ENCODE peak calls at places on chromosomes 7 and 10, in six cellular contexts. B is CD4-positive, alpha-beta memory T cell; O is heart left ventricle; L is heart right ventricle; F is cardiac muscle cell; V is hepatocyte. Q is an unnamed sample.

GRCh38 chr7:20409961-20410360 is 79.3 kb downstream of the ITGB8 start:
- DNase-seq in B (no peak), O (no peak), L (no peak), F (no peak), V (no peak), Q (no peak)

GRCh38 chr7:2251841-2252771 is 10.1 kb downstream of the NUDT1 start:
- DNase-seq in B (no peak), O (no peak), L (no peak), F (no peak), V (no peak), Q (no peak)

GRCh38 chr10:118783776-118784542 is 29.2 kb upstream of the CACUL1 start:
- DNase-seq in B (no peak), O (no peak), L (no peak), F (no peak), V (no peak), Q (no peak)

GRCh38 chr7:4830176-4830575 is 31.7 kb downstream of the PAPOLB start:
- DNase-seq in B (peak; percentile 34), O (peak; percentile 58), L (peak; percentile 64), F (peak; percentile 90), V (peak; percentile 87), Q (peak; percentile 69)

GRCh38 chr10:116984202-116984993 is 20.6 kb downstream of the SHTN1 start:
- DNase-seq in B (no peak), O (no peak), L (no peak), F (no peak), V (no peak), Q (no peak)

GRCh38 chr7:149633976-149634945 is 136.7 kb upstream of the ZNF746 start:
- DNase-seq in B (no peak), O (no peak), L (no peak), F (no peak), V (no peak), Q (no peak)

GRCh38 chr7:66076459-66077329 is 1.1 kb downstream of the ASL start:
- DNase-seq in B (no peak), O (no peak), L (no peak), F (no peak), V (peak; percentile 57), Q (no peak)

GRCh38 chr10:110212119-110213006 is 5.0 kb downstream of the MXI1 start:
- DNase-seq in B (peak; percentile 62), O (peak; percentile 40), L (no peak), F (no peak), V (peak; percentile 22), Q (peak; percentile 72)

GRCh38 chr10:74921744-74922143 is 95.3 kb downstream of the KAT6B start:
- DNase-seq in B (no peak), O (no peak), L (no peak), F (no peak), V (no peak), Q (no peak)

GRCh38 chr10:119595715-119596515 is 849 bp downstream of the TIAL1 start:
- DNase-seq in B (peak; percentile 39), O (peak; percentile 63), L (peak; percentile 43), F (peak; percentile 54), V (peak; percentile 69), Q (peak; percentile 43)

GRCh38 chr10:34638405-34639054 is 176.6 kb downstream of the PARD3 start:
- DNase-seq in B (peak; percentile 47), O (peak; percentile 81), L (peak; percentile 85), F (peak; percentile 71), V (peak; percentile 88), Q (peak; percentile 57)

GRCh38 chr7:36781011-36781738 is 56.9 kb upstream of the AOAH start:
- DNase-seq in B (peak; percentile 76), O (no peak), L (no peak), F (no peak), V (no peak), Q (peak; percentile 75)
- H3K4me1 ChIP-seq in B (peaks cover 95% of the 10 kb centered on the region), O (no peaks in the 10 kb centered on the region), L (no peaks in the 10 kb centered on the region), F (no peaks in the 10 kb centered on the region), V (no peaks in the 10 kb centered on the region), Q (peaks cover 72% of the 10 kb centered on the region)

DNA sequence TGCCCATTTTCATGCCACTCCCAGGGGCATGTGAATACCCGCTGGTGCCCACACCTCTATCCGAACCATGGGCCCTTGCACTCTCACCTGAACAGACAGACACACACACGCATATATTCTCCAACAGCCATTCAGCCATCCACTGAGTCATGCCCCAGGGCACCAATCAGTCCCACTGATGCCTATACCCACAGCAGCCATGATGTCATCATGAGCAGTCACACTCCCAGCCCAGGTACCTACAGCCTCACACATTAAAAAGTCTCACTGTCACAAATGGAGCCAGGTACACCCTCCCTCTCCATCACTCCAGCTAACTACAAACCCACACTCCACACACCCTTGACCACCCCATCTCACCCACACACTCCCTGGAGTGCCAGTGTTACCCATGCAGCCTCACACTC is 12.2 kb downstream of the VSIR start:
- DNase-seq in B (no peak), O (no peak), L (no peak), F (no peak), V (no peak), Q (no peak)
- H3K27ac ChIP-seq in B (peak overlapping the region; percentile 46), O (no peak overlapping the region), L (peak overlapping the region; percentile 51), F (no peak overlapping the region), V (no peak overlapping the region), Q (peak overlapping the region; percentile 45)

GRCh38 chr10:21498416-21498815 is 27.1 kb downstream of the SKIDA1 start:
- DNase-seq in B (no peak), O (no peak), L (no peak), F (no peak), V (no peak), Q (no peak)

GRCh38 chr10:21500578-21500910 is 24.9 kb downstream of the SKIDA1 start:
- DNase-seq in B (no peak), O (no peak), L (no peak), F (no peak), V (no peak), Q (no peak)

GRCh38 chr10:21499910-21500577 is 25.4 kb downstream of the SKIDA1 start:
- DNase-seq in B (no peak), O (no peak), L (no peak), F (peak; percentile 64), V (peak; percentile 62), Q (peak; percentile 4)

GRCh38 chr10:21499580-21499909 is 25.9 kb downstream of the SKIDA1 start:
- DNase-seq in B (no peak), O (no peak), L (no peak), F (no peak), V (no peak), Q (no peak)

DNA sequence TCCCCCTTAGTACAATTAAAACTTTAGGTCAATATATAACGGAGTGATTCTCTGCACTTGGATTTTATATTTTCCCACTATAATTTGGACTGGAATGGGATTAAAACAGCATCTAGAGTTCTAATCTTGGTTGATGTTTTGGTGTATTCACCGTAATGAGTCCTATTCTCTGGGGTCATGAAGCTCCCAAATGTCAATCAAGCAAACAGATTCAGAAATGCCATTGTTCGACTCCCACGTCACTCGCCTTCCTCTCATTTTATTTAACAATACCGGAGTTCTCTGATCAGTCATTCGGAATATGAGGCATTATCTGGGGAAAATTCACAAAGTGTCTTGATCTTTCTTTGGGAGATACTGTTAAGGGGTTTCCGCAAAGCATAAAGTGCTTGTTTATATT is 26.5 kb downstream of the SKIDA1 start:
- DNase-seq in B (no peak), O (no peak), L (no peak), F (no peak), V (no peak), Q (no peak)
- H3K4me1 ChIP-seq in B (peaks cover 34% of the 10 kb centered on the region), O (no peaks in the 10 kb centered on the region), L (no peaks in the 10 kb centered on the region), F (peaks cover 55% of the 10 kb centered on the region), V (peaks cover 16% of the 10 kb centered on the region), Q (peaks cover 20% of the 10 kb centered on the region)

DNA sequence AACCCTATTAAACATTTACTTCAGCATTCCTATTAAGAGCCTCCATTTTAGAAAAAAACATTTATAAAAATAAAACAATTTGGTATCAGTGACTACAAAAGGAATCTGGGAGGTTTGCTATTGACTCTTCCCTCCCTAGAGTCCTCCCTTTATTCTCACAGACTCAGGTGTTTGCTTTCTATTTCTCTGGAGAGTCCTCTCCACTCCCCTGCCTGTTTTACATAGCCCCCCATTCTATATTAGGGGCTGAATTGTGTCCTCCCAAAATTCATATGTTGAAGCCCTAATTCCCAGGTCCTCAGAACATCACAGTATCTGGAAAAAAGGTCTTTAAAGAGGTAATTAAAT is 69.8 kb downstream of the COA1 start:
- DNase-seq in B (no peak), O (no peak), L (no peak), F (no peak), V (no peak), Q (no peak)
- H3K27ac ChIP-seq in B (no peak overlapping the region), O (no peak overlapping the region), L (no peak overlapping the region), F (peak overlapping the region; percentile 20), V (peak overlapping the region; percentile 72), Q (peak overlapping the region; percentile 34)

GRCh38 chr10:121335386-121335925 is 262.8 kb downstream of the FGFR2 start:
- DNase-seq in B (no peak), O (no peak), L (no peak), F (no peak), V (no peak), Q (no peak)

GRCh38 chr10:121340176-121340850 is 257.9 kb downstream of the FGFR2 start:
- DNase-seq in B (no peak), O (no peak), L (no peak), F (peak; percentile 40), V (no peak), Q (no peak)

GRCh38 chr10:121338206-121338991 is 259.8 kb downstream of the FGFR2 start:
- DNase-seq in B (no peak), O (no peak), L (no peak), F (peak; percentile 25), V (no peak), Q (no peak)

GRCh38 chr10:121337356-121337936 is 260.8 kb downstream of the FGFR2 start:
- DNase-seq in B (no peak), O (no peak), L (no peak), F (peak; percentile 15), V (no peak), Q (no peak)

GRCh38 chr10:121339136-121339535 is 259.1 kb downstream of the FGFR2 start:
- DNase-seq in B (no peak), O (no peak), L (no peak), F (no peak), V (no peak), Q (no peak)
- H3K4me1 ChIP-seq in B (no peaks in the 10 kb centered on the region), O (no peaks in the 10 kb centered on the region), L (no peaks in the 10 kb centered on the region), F (peaks cover 45% of the 10 kb centered on the region), V (peaks cover 32% of the 10 kb centered on the region), Q (no peaks in the 10 kb centered on the region)

GRCh38 chr7:137942459-137943115 is 59.3 kb downstream of the CREB3L2 start:
- DNase-seq in B (no peak), O (no peak), L (no peak), F (no peak), V (no peak), Q (no peak)
- H3K27ac ChIP-seq in B (no peak overlapping the region), O (peak overlapping the region; percentile 77), L (peak overlapping the region; percentile 70), F (no peak overlapping the region), V (peak overlapping the region; percentile 75), Q (no peak overlapping the region)

GRCh38 chr7:156123362-156123761 is 311.1 kb upstream of the SHH start:
- DNase-seq in B (no peak), O (no peak), L (no peak), F (no peak), V (no peak), Q (no peak)
- H3K4me1 ChIP-seq in B (no peaks in the 10 kb centered on the region), O (no peaks in the 10 kb centered on the region), L (no peaks in the 10 kb centered on the region), F (no peaks in the 10 kb centered on the region), V (no peaks in the 10 kb centered on the region), Q (no peaks in the 10 kb centered on the region)

Q was measured in naive thymus-derived CD4-positive, alpha-beta T cell.